ENCODE peak calls at places on chromosomes 7 and 10, in eight cellular contexts. One of them, this sample, is unnamed. For H3K27me3 and H3K36me3, the result is how much of the 10 kb centered on the place peaks cover.

GRCh38 chr7:37289347-37289746 is 159.3 kb downstream of the ELMO1 start:
- DNase-seq in CD8-positive, alpha-beta T cell: no peak
- DNase-seq in tibial nerve: no peak
- DNase-seq in cardiac muscle cell: no peak
- DNase-seq in body of pancreas: no peak
- DNase-seq in GM23338: no peak
- DNase-seq in sigmoid colon: no peak
- DNase-seq in IMR-90: no peak
- DNase-seq in this sample: no peak

GRCh38 chr10:15898046-15898445 is 37.7 kb upstream of the MINDY3 start:
- DNase-seq in CD8-positive, alpha-beta T cell: no peak
- DNase-seq in tibial nerve: no peak
- DNase-seq in cardiac muscle cell: peak
- DNase-seq in body of pancreas: no peak
- DNase-seq in GM23338: peak
- DNase-seq in sigmoid colon: no peak
- DNase-seq in IMR-90: peak
- DNase-seq in this sample: no peak

GRCh38 chr7:30908681-30909080 is 3.0 kb upstream of the AQP1 start:
- DNase-seq in CD8-positive, alpha-beta T cell: no peak
- DNase-seq in tibial nerve: no peak
- DNase-seq in cardiac muscle cell: no peak
- DNase-seq in body of pancreas: no peak
- DNase-seq in GM23338: peak
- DNase-seq in sigmoid colon: no peak
- DNase-seq in IMR-90: no peak
- DNase-seq in this sample: no peak

GRCh38 chr10:23342213-23342884 is 2.2 kb downstream of the C10orf67 start:
- DNase-seq in CD8-positive, alpha-beta T cell: no peak
- DNase-seq in tibial nerve: no peak
- DNase-seq in cardiac muscle cell: no peak
- DNase-seq in body of pancreas: no peak
- DNase-seq in GM23338: no peak
- DNase-seq in sigmoid colon: no peak
- DNase-seq in IMR-90: no peak
- DNase-seq in this sample: no peak

GRCh38 chr7:14424675-14425074 is 435.2 kb upstream of the ETV1 start:
- DNase-seq in CD8-positive, alpha-beta T cell: no peak
- DNase-seq in tibial nerve: no peak
- DNase-seq in cardiac muscle cell: no peak
- DNase-seq in body of pancreas: no peak
- DNase-seq in GM23338: no peak
- DNase-seq in sigmoid colon: no peak
- DNase-seq in IMR-90: no peak
- DNase-seq in this sample: no peak

GRCh38 chr10:101071266-101071884 is 9.6 kb downstream of the KAZALD1 start:
- DNase-seq in CD8-positive, alpha-beta T cell: no peak
- DNase-seq in tibial nerve: peak
- DNase-seq in cardiac muscle cell: peak
- DNase-seq in body of pancreas: peak
- DNase-seq in GM23338: no peak
- DNase-seq in sigmoid colon: peak
- DNase-seq in IMR-90: peak
- DNase-seq in this sample: no peak

GRCh38 chr10:29694121-29694520 is 59.4 kb upstream of the SVIL start:
- DNase-seq in CD8-positive, alpha-beta T cell: no peak
- DNase-seq in tibial nerve: no peak
- DNase-seq in cardiac muscle cell: no peak
- DNase-seq in body of pancreas: no peak
- DNase-seq in GM23338: no peak
- DNase-seq in sigmoid colon: no peak
- DNase-seq in IMR-90: no peak
- DNase-seq in this sample: no peak

GRCh38 chr7:16712916-16713315 is 40.6 kb upstream of the TSPAN13 start:
- DNase-seq in CD8-positive, alpha-beta T cell: no peak
- DNase-seq in tibial nerve: no peak
- DNase-seq in cardiac muscle cell: no peak
- DNase-seq in body of pancreas: no peak
- DNase-seq in GM23338: no peak
- DNase-seq in sigmoid colon: no peak
- DNase-seq in IMR-90: peak
- DNase-seq in this sample: no peak

GRCh38 chr7:144069953-144070352 is 342 bp downstream of the OR2A25 start:
- DNase-seq in CD8-positive, alpha-beta T cell: no peak
- DNase-seq in tibial nerve: no peak
- DNase-seq in cardiac muscle cell: no peak
- DNase-seq in body of pancreas: no peak
- DNase-seq in GM23338: no peak
- DNase-seq in sigmoid colon: no peak
- DNase-seq in IMR-90: no peak
- DNase-seq in this sample: no peak

GRCh38 chr10:43408331-43408709 is 666 bp downstream of the HNRNPF start:
- DNase-seq in CD8-positive, alpha-beta T cell: no peak
- DNase-seq in tibial nerve: no peak
- DNase-seq in cardiac muscle cell: no peak
- DNase-seq in body of pancreas: peak
- DNase-seq in GM23338: peak
- DNase-seq in sigmoid colon: no peak
- DNase-seq in IMR-90: no peak
- DNase-seq in this sample: no peak

GRCh38 chr7:79458796-79459195 is 5.3 kb upstream of the MAGI2 start:
- DNase-seq in CD8-positive, alpha-beta T cell: no peak
- DNase-seq in tibial nerve: no peak
- DNase-seq in cardiac muscle cell: no peak
- DNase-seq in body of pancreas: no peak
- DNase-seq in GM23338: no peak
- DNase-seq in sigmoid colon: no peak
- DNase-seq in IMR-90: peak
- DNase-seq in this sample: no peak

GRCh38 chr10:86267286-86268195 is 99.1 kb downstream of the GRID1 start:
- DNase-seq in CD8-positive, alpha-beta T cell: no peak
- DNase-seq in tibial nerve: no peak
- DNase-seq in cardiac muscle cell: no peak
- DNase-seq in body of pancreas: no peak
- DNase-seq in GM23338: no peak
- DNase-seq in sigmoid colon: peak
- DNase-seq in IMR-90: no peak
- DNase-seq in this sample: no peak

GRCh38 chr7:32476816-32477648 is 13.1 kb downstream of the LSM5 start:
- DNase-seq in CD8-positive, alpha-beta T cell: no peak
- DNase-seq in tibial nerve: no peak
- DNase-seq in cardiac muscle cell: no peak
- DNase-seq in body of pancreas: no peak
- DNase-seq in GM23338: no peak
- DNase-seq in sigmoid colon: no peak
- DNase-seq in IMR-90: no peak
- DNase-seq in this sample: no peak

GRCh38 chr7:122412886-122413285 is 108.3 kb upstream of the FEZF1 start:
- DNase-seq in CD8-positive, alpha-beta T cell: no peak
- DNase-seq in tibial nerve: peak
- DNase-seq in cardiac muscle cell: peak
- DNase-seq in body of pancreas: peak
- DNase-seq in GM23338: no peak
- DNase-seq in sigmoid colon: peak
- DNase-seq in IMR-90: peak
- DNase-seq in this sample: no peak

GRCh38 chr10:59885430-59886134 is 20.8 kb downstream of the CCDC6 start:
- DNase-seq in CD8-positive, alpha-beta T cell: no peak
- DNase-seq in tibial nerve: no peak
- DNase-seq in cardiac muscle cell: no peak
- DNase-seq in body of pancreas: no peak
- DNase-seq in GM23338: no peak
- DNase-seq in sigmoid colon: no peak
- DNase-seq in IMR-90: no peak
- DNase-seq in this sample: no peak

GRCh38 chr7:92133737-92134270 is 473 bp downstream of the CYP51A1 start:
- DNase-seq in CD8-positive, alpha-beta T cell: peak
- DNase-seq in tibial nerve: peak
- DNase-seq in cardiac muscle cell: peak
- DNase-seq in body of pancreas: peak
- DNase-seq in GM23338: peak
- DNase-seq in sigmoid colon: peak
- DNase-seq in IMR-90: peak
- DNase-seq in this sample: no peak

GRCh38 chr10:124494050-124494807 is 32.6 kb downstream of the LHPP start:
- DNase-seq in CD8-positive, alpha-beta T cell: no peak
- DNase-seq in tibial nerve: no peak
- DNase-seq in cardiac muscle cell: no peak
- DNase-seq in body of pancreas: no peak
- DNase-seq in GM23338: no peak
- DNase-seq in sigmoid colon: no peak
- DNase-seq in IMR-90: no peak
- DNase-seq in this sample: no peak

GRCh38 chr7:135666156-135666555 is 3.8 kb downstream of the STMP1 start:
- DNase-seq in CD8-positive, alpha-beta T cell: no peak
- DNase-seq in tibial nerve: no peak
- DNase-seq in cardiac muscle cell: no peak
- DNase-seq in body of pancreas: no peak
- DNase-seq in GM23338: no peak
- DNase-seq in sigmoid colon: no peak
- DNase-seq in IMR-90: peak
- DNase-seq in this sample: no peak

GRCh38 chr10:98306501-98306900 is 38.5 kb upstream of the LOXL4 start:
- DNase-seq in CD8-positive, alpha-beta T cell: no peak
- DNase-seq in tibial nerve: no peak
- DNase-seq in cardiac muscle cell: no peak
- DNase-seq in body of pancreas: no peak
- DNase-seq in GM23338: no peak
- DNase-seq in sigmoid colon: no peak
- DNase-seq in IMR-90: no peak
- DNase-seq in this sample: no peak

DNA sequence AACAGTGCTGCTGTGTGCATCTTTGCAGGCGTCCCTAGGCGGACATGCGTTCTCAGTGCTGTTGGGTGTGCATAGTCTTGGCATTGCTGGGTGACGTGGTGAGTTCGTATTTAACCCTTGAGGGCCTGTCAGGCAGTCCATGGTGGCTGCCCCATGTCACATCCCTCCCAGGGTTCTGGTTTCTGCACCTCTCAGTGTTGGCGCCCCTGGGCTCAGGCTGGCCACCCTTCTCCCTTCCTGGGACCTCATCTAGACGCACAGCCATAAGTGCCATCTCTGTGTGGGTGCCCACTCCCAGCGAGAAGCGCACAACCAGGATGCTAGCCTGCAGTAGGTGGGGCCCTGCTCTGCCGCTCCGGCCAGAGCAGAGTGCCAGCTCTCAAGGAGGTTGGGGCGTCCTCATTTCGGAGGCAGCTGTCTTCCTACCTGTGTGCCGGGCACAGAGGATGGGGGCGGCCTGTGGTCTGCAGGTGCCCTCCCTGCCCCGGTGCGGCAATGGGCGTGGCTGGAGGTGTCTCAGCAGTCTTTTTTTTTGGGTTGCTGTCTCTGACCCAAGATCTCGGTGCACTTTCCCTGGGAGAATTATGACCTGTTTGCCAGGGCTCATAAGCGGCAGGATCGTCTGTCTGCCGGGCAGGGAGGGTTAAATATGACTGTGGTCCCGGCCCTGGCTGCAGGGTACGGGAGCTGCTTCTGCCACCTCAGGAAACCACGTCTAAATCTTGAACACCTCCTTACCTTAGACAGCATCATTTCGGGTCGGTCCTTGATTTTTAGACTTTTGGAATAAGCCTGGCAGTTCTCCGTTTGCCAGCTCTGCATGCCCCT is 6.5 kb downstream of the INPP5A start:
- DNase-seq in CD8-positive, alpha-beta T cell: no peak
- DNase-seq in tibial nerve: no peak
- DNase-seq in cardiac muscle cell: no peak
- DNase-seq in body of pancreas: no peak
- DNase-seq in GM23338: no peak
- DNase-seq in sigmoid colon: peak
- DNase-seq in IMR-90: no peak
- DNase-seq in this sample: no peak
- H3K4me3 ChIP-seq in CD8-positive, alpha-beta T cell: peak
- H3K4me3 ChIP-seq in tibial nerve: no peak
- H3K4me3 ChIP-seq in cardiac muscle cell: no peak
- H3K4me3 ChIP-seq in body of pancreas: no peak
- H3K4me3 ChIP-seq in GM23338: no peak
- H3K4me3 ChIP-seq in sigmoid colon: peak
- H3K4me3 ChIP-seq in IMR-90: no peak
- H3K4me3 ChIP-seq in this sample: no peak

GRCh38 chr10:8042864-8043568 is 11.5 kb upstream of the GATA3 start:
- DNase-seq in CD8-positive, alpha-beta T cell: no peak
- DNase-seq in tibial nerve: no peak
- DNase-seq in cardiac muscle cell: no peak
- DNase-seq in body of pancreas: no peak
- DNase-seq in GM23338: peak
- DNase-seq in sigmoid colon: no peak
- DNase-seq in IMR-90: no peak
- DNase-seq in this sample: no peak

GRCh38 chr10:8042032-8042863 is 12.2 kb upstream of the GATA3 start:
- DNase-seq in CD8-positive, alpha-beta T cell: no peak
- DNase-seq in tibial nerve: no peak
- DNase-seq in cardiac muscle cell: no peak
- DNase-seq in body of pancreas: no peak
- DNase-seq in GM23338: peak
- DNase-seq in sigmoid colon: no peak
- DNase-seq in IMR-90: no peak
- DNase-seq in this sample: no peak

GRCh38 chr10:8039323-8039922 is 15.1 kb upstream of the GATA3 start:
- DNase-seq in CD8-positive, alpha-beta T cell: no peak
- DNase-seq in tibial nerve: no peak
- DNase-seq in cardiac muscle cell: no peak
- DNase-seq in body of pancreas: no peak
- DNase-seq in GM23338: peak
- DNase-seq in sigmoid colon: no peak
- DNase-seq in IMR-90: no peak
- DNase-seq in this sample: no peak

GRCh38 chr10:8041284-8042031 is 13.0 kb upstream of the GATA3 start:
- DNase-seq in CD8-positive, alpha-beta T cell: no peak
- DNase-seq in tibial nerve: no peak
- DNase-seq in cardiac muscle cell: no peak
- DNase-seq in body of pancreas: no peak
- DNase-seq in GM23338: no peak
- DNase-seq in sigmoid colon: no peak
- DNase-seq in IMR-90: no peak
- DNase-seq in this sample: no peak

GRCh38 chr10:8040651-8041050 is 13.8 kb upstream of the GATA3 start:
- DNase-seq in CD8-positive, alpha-beta T cell: no peak
- DNase-seq in tibial nerve: no peak
- DNase-seq in cardiac muscle cell: no peak
- DNase-seq in body of pancreas: no peak
- DNase-seq in GM23338: no peak
- DNase-seq in sigmoid colon: no peak
- DNase-seq in IMR-90: no peak
- DNase-seq in this sample: no peak
- H3K27me3 ChIP-seq in CD8-positive, alpha-beta T cell: half or more
- H3K27me3 ChIP-seq in tibial nerve: half or more
- H3K27me3 ChIP-seq in cardiac muscle cell: half or more
- H3K27me3 ChIP-seq in body of pancreas: under half
- H3K27me3 ChIP-seq in GM23338: half or more
- H3K27me3 ChIP-seq in sigmoid colon: half or more
- H3K27me3 ChIP-seq in IMR-90: half or more
- H3K27me3 ChIP-seq in this sample: half or more

GRCh38 chr7:152312316-152312715 is 123.5 kb downstream of the KMT2C start:
- DNase-seq in CD8-positive, alpha-beta T cell: no peak
- DNase-seq in tibial nerve: no peak
- DNase-seq in cardiac muscle cell: peak
- DNase-seq in body of pancreas: peak
- DNase-seq in GM23338: no peak
- DNase-seq in sigmoid colon: no peak
- DNase-seq in IMR-90: peak
- DNase-seq in this sample: no peak
- H3K36me3 ChIP-seq in CD8-positive, alpha-beta T cell: under half
- H3K36me3 ChIP-seq in tibial nerve: under half
- H3K36me3 ChIP-seq in cardiac muscle cell: under half
- H3K36me3 ChIP-seq in body of pancreas: under half
- H3K36me3 ChIP-seq in GM23338: under half
- H3K36me3 ChIP-seq in sigmoid colon: under half
- H3K36me3 ChIP-seq in IMR-90: under half
- H3K36me3 ChIP-seq in this sample: under half

GRCh38 chr7:139080905-139081304 is 28.6 kb downstream of the ZC3HAV1 start:
- DNase-seq in CD8-positive, alpha-beta T cell: no peak
- DNase-seq in tibial nerve: no peak
- DNase-seq in cardiac muscle cell: no peak
- DNase-seq in body of pancreas: no peak
- DNase-seq in GM23338: no peak
- DNase-seq in sigmoid colon: no peak
- DNase-seq in IMR-90: no peak
- DNase-seq in this sample: no peak
- H3K4me3 ChIP-seq in CD8-positive, alpha-beta T cell: peak
- H3K4me3 ChIP-seq in tibial nerve: no peak
- H3K4me3 ChIP-seq in cardiac muscle cell: no peak
- H3K4me3 ChIP-seq in body of pancreas: no peak
- H3K4me3 ChIP-seq in GM23338: no peak
- H3K4me3 ChIP-seq in sigmoid colon: no peak
- H3K4me3 ChIP-seq in IMR-90: no peak
- H3K4me3 ChIP-seq in this sample: no peak